ENCODE peak calls at places on chromosomes 16 and 17, in seven cellular contexts. One of them, this sample, is unnamed.

GRCh38 chr17:43701318-43701743 is 39.6 kb upstream of the MEOX1 start:
- DNase-seq in RWPE1: no peak
- DNase-seq in GM23338: no peak
- DNase-seq in nephron progenitor cell: no peak
- DNase-seq in choroid plexus epithelial cell: peak; percentile 77
- DNase-seq in Peyer's patch: peak; percentile 25
- DNase-seq in esophagus squamous epithelium: no peak
- DNase-seq in this sample: no peak

GRCh38 chr16:30054959-30055553 is 10.5 kb upstream of the ALDOA start:
- DNase-seq in RWPE1: peak; percentile 78
- DNase-seq in GM23338: peak; percentile 88
- DNase-seq in nephron progenitor cell: peak; percentile 74
- DNase-seq in choroid plexus epithelial cell: no peak
- DNase-seq in Peyer's patch: no peak
- DNase-seq in esophagus squamous epithelium: no peak
- DNase-seq in this sample: peak; percentile 76

GRCh38 chr16:37511-37910 is 15.9 kb downstream of the POLR3K start:
- DNase-seq in RWPE1: no peak
- DNase-seq in GM23338: peak; percentile 0
- DNase-seq in nephron progenitor cell: no peak
- DNase-seq in choroid plexus epithelial cell: peak; percentile 50
- DNase-seq in Peyer's patch: peak; percentile 70
- DNase-seq in esophagus squamous epithelium: no peak
- DNase-seq in this sample: no peak

GRCh38 chr16:54284931-54285413 is 1.6 kb downstream of the IRX3 start:
- DNase-seq in RWPE1: no peak
- DNase-seq in GM23338: peak; percentile 38
- DNase-seq in nephron progenitor cell: peak; percentile 35
- DNase-seq in choroid plexus epithelial cell: no peak
- DNase-seq in Peyer's patch: no peak
- DNase-seq in esophagus squamous epithelium: no peak
- DNase-seq in this sample: peak; percentile 32

GRCh38 chr17:4074831-4075495 is 67.9 kb downstream of the ZZEF1 start:
- DNase-seq in RWPE1: peak; percentile 16
- DNase-seq in GM23338: peak; percentile 73
- DNase-seq in nephron progenitor cell: peak; percentile 8
- DNase-seq in choroid plexus epithelial cell: peak; percentile 76
- DNase-seq in Peyer's patch: no peak
- DNase-seq in esophagus squamous epithelium: no peak
- DNase-seq in this sample: peak; percentile 32

GRCh38 chr17:78364436-78365281 is 4.8 kb upstream of the SOCS3 start:
- DNase-seq in RWPE1: no peak
- DNase-seq in GM23338: peak; percentile 59
- DNase-seq in nephron progenitor cell: no peak
- DNase-seq in choroid plexus epithelial cell: no peak
- DNase-seq in Peyer's patch: no peak
- DNase-seq in esophagus squamous epithelium: no peak
- DNase-seq in this sample: no peak

GRCh38 chr16:15690296-15690695 is 40.3 kb downstream of the NDE1 start:
- DNase-seq in RWPE1: no peak
- DNase-seq in GM23338: no peak
- DNase-seq in nephron progenitor cell: no peak
- DNase-seq in choroid plexus epithelial cell: peak; percentile 5
- DNase-seq in Peyer's patch: no peak
- DNase-seq in esophagus squamous epithelium: no peak
- DNase-seq in this sample: no peak

GRCh38 chr16:78957328-78958100 is 643.0 kb downstream of the MAF start:
- DNase-seq in RWPE1: no peak
- DNase-seq in GM23338: no peak
- DNase-seq in nephron progenitor cell: no peak
- DNase-seq in choroid plexus epithelial cell: no peak
- DNase-seq in Peyer's patch: no peak
- DNase-seq in esophagus squamous epithelium: no peak
- DNase-seq in this sample: no peak

GRCh38 chr17:48643697-48644012 is 17.5 kb upstream of the HOXB9 start:
- DNase-seq in RWPE1: no peak
- DNase-seq in GM23338: no peak
- DNase-seq in nephron progenitor cell: no peak
- DNase-seq in choroid plexus epithelial cell: no peak
- DNase-seq in Peyer's patch: no peak
- DNase-seq in esophagus squamous epithelium: no peak
- DNase-seq in this sample: no peak

GRCh38 chr17:42016411-42016831 is 818 bp downstream of the DNAJC7 start:
- DNase-seq in RWPE1: no peak
- DNase-seq in GM23338: no peak
- DNase-seq in nephron progenitor cell: no peak
- DNase-seq in choroid plexus epithelial cell: peak; percentile 24
- DNase-seq in Peyer's patch: no peak
- DNase-seq in esophagus squamous epithelium: no peak
- DNase-seq in this sample: no peak

GRCh38 chr17:36197389-36197708 is 791 bp upstream of the CCL3L1 start:
- DNase-seq in RWPE1: no peak
- DNase-seq in GM23338: no peak
- DNase-seq in nephron progenitor cell: no peak
- DNase-seq in choroid plexus epithelial cell: peak; percentile 18
- DNase-seq in Peyer's patch: no peak
- DNase-seq in esophagus squamous epithelium: no peak
- DNase-seq in this sample: no peak

GRCh38 chr16:86073763-86074493 is 175.0 kb downstream of the IRF8 start:
- DNase-seq in RWPE1: no peak
- DNase-seq in GM23338: no peak
- DNase-seq in nephron progenitor cell: no peak
- DNase-seq in choroid plexus epithelial cell: no peak
- DNase-seq in Peyer's patch: no peak
- DNase-seq in esophagus squamous epithelium: no peak
- DNase-seq in this sample: no peak

GRCh38 chr16:86071611-86072240 is 172.8 kb downstream of the IRF8 start:
- DNase-seq in RWPE1: no peak
- DNase-seq in GM23338: no peak
- DNase-seq in nephron progenitor cell: no peak
- DNase-seq in choroid plexus epithelial cell: no peak
- DNase-seq in Peyer's patch: no peak
- DNase-seq in esophagus squamous epithelium: no peak
- DNase-seq in this sample: no peak

GRCh38 chr16:86070971-86071370 is 172.0 kb downstream of the IRF8 start:
- DNase-seq in RWPE1: no peak
- DNase-seq in GM23338: no peak
- DNase-seq in nephron progenitor cell: no peak
- DNase-seq in choroid plexus epithelial cell: no peak
- DNase-seq in Peyer's patch: no peak
- DNase-seq in esophagus squamous epithelium: no peak
- DNase-seq in this sample: no peak

GRCh38 chr16:86073103-86073625 is 174.2 kb downstream of the IRF8 start:
- DNase-seq in RWPE1: no peak
- DNase-seq in GM23338: no peak
- DNase-seq in nephron progenitor cell: no peak
- DNase-seq in choroid plexus epithelial cell: no peak
- DNase-seq in Peyer's patch: no peak
- DNase-seq in esophagus squamous epithelium: no peak
- DNase-seq in this sample: no peak

DNA sequence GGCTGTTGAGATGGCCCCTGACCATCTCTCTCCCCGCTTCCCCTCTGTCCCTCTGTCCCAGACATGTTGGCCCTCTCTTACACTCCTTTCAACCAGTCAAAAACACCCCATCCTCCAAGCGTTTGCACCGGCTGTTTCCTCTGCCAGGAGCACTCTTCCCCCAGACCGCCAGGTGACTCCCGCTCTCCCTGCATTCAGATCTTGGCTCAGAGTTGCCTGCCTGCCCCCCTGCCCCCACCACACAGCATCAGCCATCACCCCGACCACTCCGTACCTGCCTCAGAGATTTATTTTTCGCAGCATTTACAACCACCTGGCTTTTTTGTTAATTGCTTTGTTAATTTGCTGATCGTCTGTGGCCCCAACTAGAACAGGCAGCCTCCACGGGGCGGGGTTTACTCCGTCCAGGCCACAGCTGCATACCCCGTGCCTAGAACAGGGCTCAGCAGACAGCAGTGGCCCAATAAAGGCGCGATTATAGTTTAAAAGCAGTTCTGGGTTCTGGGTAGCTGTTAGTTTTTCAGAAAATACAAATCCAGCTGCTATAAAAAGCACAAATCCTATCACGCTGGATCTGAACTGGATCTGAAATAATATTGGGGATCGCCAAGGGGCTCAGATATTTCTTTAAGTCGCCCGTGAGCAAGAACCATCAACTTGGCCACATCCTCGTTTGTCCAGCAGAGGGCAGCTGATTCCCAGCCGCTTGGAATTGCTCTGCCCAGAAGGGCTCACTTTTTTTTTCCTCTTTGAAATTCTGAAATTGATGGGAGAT is 173.6 kb downstream of the IRF8 start:
- DNase-seq in RWPE1: peak; percentile 64
- DNase-seq in GM23338: peak; percentile 81
- DNase-seq in nephron progenitor cell: peak; percentile 80
- DNase-seq in choroid plexus epithelial cell: peak; percentile 89
- DNase-seq in Peyer's patch: peak; percentile 36
- DNase-seq in esophagus squamous epithelium: no peak
- DNase-seq in this sample: peak; percentile 82
- TF ChIP-seq CTCF in RWPE1: peak; percentile 87
- TF ChIP-seq CTCF in GM23338: peak; percentile 79
- TF ChIP-seq CTCF in nephron progenitor cell: peak; percentile 84
- TF ChIP-seq CTCF in choroid plexus epithelial cell: peak; percentile 92
- TF ChIP-seq CTCF in Peyer's patch: peak; percentile 65
- TF ChIP-seq CTCF in esophagus squamous epithelium: peak; percentile 76
- TF ChIP-seq CTCF in this sample: peak; percentile 87

GRCh38 chr16:79995315-79995714 is 394.8 kb upstream of the MAF start:
- DNase-seq in RWPE1: no peak
- DNase-seq in GM23338: no peak
- DNase-seq in nephron progenitor cell: no peak
- DNase-seq in choroid plexus epithelial cell: no peak
- DNase-seq in Peyer's patch: no peak
- DNase-seq in esophagus squamous epithelium: no peak
- DNase-seq in this sample: no peak

GRCh38 chr16:79993810-79994209 is 393.3 kb upstream of the MAF start:
- DNase-seq in RWPE1: no peak
- DNase-seq in GM23338: no peak
- DNase-seq in nephron progenitor cell: no peak
- DNase-seq in choroid plexus epithelial cell: no peak
- DNase-seq in Peyer's patch: no peak
- DNase-seq in esophagus squamous epithelium: no peak
- DNase-seq in this sample: no peak

GRCh38 chr16:79994413-79994812 is 393.9 kb upstream of the MAF start:
- DNase-seq in RWPE1: no peak
- DNase-seq in GM23338: no peak
- DNase-seq in nephron progenitor cell: no peak
- DNase-seq in choroid plexus epithelial cell: no peak
- DNase-seq in Peyer's patch: no peak
- DNase-seq in esophagus squamous epithelium: no peak
- DNase-seq in this sample: no peak

GRCh38 chr16:79998143-79998542 is 397.6 kb upstream of the MAF start:
- DNase-seq in RWPE1: no peak
- DNase-seq in GM23338: no peak
- DNase-seq in nephron progenitor cell: no peak
- DNase-seq in choroid plexus epithelial cell: no peak
- DNase-seq in Peyer's patch: no peak
- DNase-seq in esophagus squamous epithelium: no peak
- DNase-seq in this sample: no peak

GRCh38 chr16:79997257-79997656 is 396.7 kb upstream of the MAF start:
- DNase-seq in RWPE1: no peak
- DNase-seq in GM23338: peak; percentile 60
- DNase-seq in nephron progenitor cell: no peak
- DNase-seq in choroid plexus epithelial cell: peak; percentile 58
- DNase-seq in Peyer's patch: no peak
- DNase-seq in esophagus squamous epithelium: no peak
- DNase-seq in this sample: no peak
- TF ChIP-seq CTCF in RWPE1: no peak
- TF ChIP-seq CTCF in GM23338: peak; percentile 72
- TF ChIP-seq CTCF in nephron progenitor cell: peak; percentile 32
- TF ChIP-seq CTCF in choroid plexus epithelial cell: peak; percentile 81
- TF ChIP-seq CTCF in Peyer's patch: peak; percentile 23
- TF ChIP-seq CTCF in esophagus squamous epithelium: peak; percentile 8
- TF ChIP-seq CTCF in this sample: peak; percentile 41

DNA sequence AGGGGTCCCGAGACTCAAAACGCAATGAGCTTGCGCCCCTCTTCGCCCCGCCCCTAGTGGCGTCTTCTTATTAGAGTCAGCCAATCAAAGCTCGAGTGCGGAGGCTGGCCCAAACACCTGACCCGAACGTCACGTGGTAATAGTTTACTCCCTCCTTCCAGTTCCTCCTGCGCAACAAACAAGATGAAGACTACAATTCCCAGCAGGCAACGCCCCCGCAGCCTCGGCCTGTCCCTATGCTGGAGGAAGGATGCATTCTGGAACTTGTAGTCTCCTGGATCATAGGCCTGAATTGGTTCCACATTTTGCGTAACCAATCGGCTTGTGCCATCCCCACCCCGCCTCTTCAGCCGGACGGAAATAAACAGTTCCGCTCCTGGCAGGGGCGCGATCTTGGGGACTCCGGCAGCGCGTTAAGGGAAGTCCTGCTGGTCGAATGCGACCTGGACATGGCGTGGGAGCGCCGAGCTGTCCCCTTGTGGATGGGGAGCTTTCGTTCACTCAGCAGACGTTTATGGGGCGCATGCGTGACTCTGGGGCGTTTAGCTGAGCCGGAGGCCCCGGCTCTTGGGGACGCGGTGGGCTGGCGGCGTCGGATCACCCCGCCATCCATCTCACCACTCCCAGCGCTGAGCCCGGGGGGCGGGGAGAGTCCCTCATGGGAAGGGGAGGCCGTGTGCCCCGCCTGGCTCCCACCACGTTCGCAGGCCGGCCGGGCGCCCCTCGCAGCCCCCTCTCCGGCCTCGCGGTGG is at the start of gene WBP2:
- DNase-seq in RWPE1: peak; percentile 100
- DNase-seq in GM23338: peak; percentile 100
- DNase-seq in nephron progenitor cell: peak; percentile 96
- DNase-seq in choroid plexus epithelial cell: peak; percentile 100
- DNase-seq in Peyer's patch: peak; percentile 99
- DNase-seq in esophagus squamous epithelium: peak; percentile 97
- DNase-seq in this sample: peak; percentile 94
- TF ChIP-seq CTCF in RWPE1: peak; percentile 78
- TF ChIP-seq CTCF in GM23338: no peak
- TF ChIP-seq CTCF in nephron progenitor cell: no peak
- TF ChIP-seq CTCF in choroid plexus epithelial cell: peak; percentile 12
- TF ChIP-seq CTCF in Peyer's patch: peak; percentile 40
- TF ChIP-seq CTCF in esophagus squamous epithelium: peak; percentile 59
- TF ChIP-seq CTCF in this sample: peak; percentile 57

DNA sequence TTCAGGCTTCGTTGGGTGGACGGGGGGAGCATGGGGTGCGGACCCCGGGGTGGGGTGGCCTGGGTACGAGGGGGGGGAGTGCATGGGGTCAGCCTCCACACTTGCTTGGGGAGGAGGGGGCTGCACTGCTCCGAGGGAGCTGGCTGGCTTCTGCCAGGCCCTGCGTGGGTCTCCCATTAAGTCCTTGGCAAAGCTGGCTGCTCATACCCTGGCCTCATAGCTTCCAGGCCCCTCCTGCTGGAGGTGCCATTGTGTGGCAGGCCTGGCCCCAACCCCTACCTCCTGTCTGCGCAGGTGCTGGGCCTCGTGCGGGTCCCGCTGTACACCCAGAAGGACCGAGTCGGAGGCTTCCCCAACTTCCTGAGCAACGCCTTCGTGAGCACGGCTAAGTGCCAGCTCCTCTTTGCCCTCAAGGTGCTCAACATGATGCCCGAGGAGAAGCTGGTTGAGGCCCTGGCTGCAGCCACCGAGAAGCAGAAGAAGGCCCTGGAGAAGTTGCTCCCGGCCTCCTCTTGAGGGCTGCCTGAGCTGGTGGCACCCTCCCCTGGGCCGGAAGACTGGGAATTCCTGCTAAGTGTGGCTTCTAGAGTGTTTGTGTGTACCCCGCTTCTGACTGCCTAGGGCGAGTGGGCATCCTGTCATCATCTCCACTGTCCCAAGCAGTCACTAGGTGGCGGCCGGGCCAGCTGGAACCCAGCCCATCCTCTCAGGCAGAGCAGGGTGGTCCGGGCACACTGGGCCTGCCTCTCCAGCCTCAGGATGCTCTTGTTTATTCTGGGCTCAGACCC is 1.5 kb downstream of the NUDT16L1 start:
- DNase-seq in RWPE1: no peak
- DNase-seq in GM23338: no peak
- DNase-seq in nephron progenitor cell: no peak
- DNase-seq in choroid plexus epithelial cell: peak; percentile 8
- DNase-seq in Peyer's patch: no peak
- DNase-seq in esophagus squamous epithelium: no peak
- DNase-seq in this sample: no peak
- TF ChIP-seq CTCF in RWPE1: no peak
- TF ChIP-seq CTCF in GM23338: peak; percentile 18
- TF ChIP-seq CTCF in nephron progenitor cell: no peak
- TF ChIP-seq CTCF in choroid plexus epithelial cell: peak; percentile 10
- TF ChIP-seq CTCF in Peyer's patch: no peak
- TF ChIP-seq CTCF in esophagus squamous epithelium: no peak
- TF ChIP-seq CTCF in this sample: no peak